ENCODE peak calls at places on chromosomes 2 and 18, in six cellular contexts. One of them, this sample, is unnamed.

GRCh38 chr18:46067431-46068007 is 4.5 kb downstream of the PSTPIP2 start:
- DNase-seq in uterus: no peak
- DNase-seq in left kidney: no peak
- DNase-seq in putamen: no peak
- DNase-seq in ELR: peak; percentile 18
- DNase-seq in spleen: no peak
- DNase-seq in this sample: no peak

GRCh38 chr18:79870369-79871025 is 72.8 kb downstream of the KCNG2 start:
- DNase-seq in uterus: no peak
- DNase-seq in left kidney: no peak
- DNase-seq in putamen: no peak
- DNase-seq in ELR: no peak
- DNase-seq in spleen: peak; percentile 53
- DNase-seq in this sample: no peak

GRCh38 chr18:9755603-9756002 is 47.5 kb downstream of the RAB31 start:
- DNase-seq in uterus: no peak
- DNase-seq in left kidney: no peak
- DNase-seq in putamen: no peak
- DNase-seq in ELR: no peak
- DNase-seq in spleen: no peak
- DNase-seq in this sample: no peak

GRCh38 chr2:8475349-8476045 is 206.4 kb upstream of the ID2 start:
- DNase-seq in uterus: no peak
- DNase-seq in left kidney: peak; percentile 64
- DNase-seq in putamen: no peak
- DNase-seq in ELR: no peak
- DNase-seq in spleen: no peak
- DNase-seq in this sample: no peak

GRCh38 chr18:10230072-10230471 is 224.4 kb upstream of the APCDD1 start:
- DNase-seq in uterus: no peak
- DNase-seq in left kidney: no peak
- DNase-seq in putamen: no peak
- DNase-seq in ELR: peak; percentile 85
- DNase-seq in spleen: no peak
- DNase-seq in this sample: no peak

GRCh38 chr2:203983064-203983715 is 46.6 kb downstream of the ICOS start:
- DNase-seq in uterus: no peak
- DNase-seq in left kidney: no peak
- DNase-seq in putamen: no peak
- DNase-seq in ELR: no peak
- DNase-seq in spleen: no peak
- DNase-seq in this sample: no peak

GRCh38 chr2:232085826-232086425 is 124.4 kb downstream of the DIS3L2 start:
- DNase-seq in uterus: no peak
- DNase-seq in left kidney: no peak
- DNase-seq in putamen: no peak
- DNase-seq in ELR: peak; percentile 10
- DNase-seq in spleen: no peak
- DNase-seq in this sample: no peak

GRCh38 chr2:43937269-43937820 is 58.4 kb downstream of the LRPPRC start:
- DNase-seq in uterus: no peak
- DNase-seq in left kidney: no peak
- DNase-seq in putamen: no peak
- DNase-seq in ELR: no peak
- DNase-seq in spleen: no peak
- DNase-seq in this sample: no peak

GRCh38 chr2:240170354-240170735 is 29.9 kb upstream of the OTOS start:
- DNase-seq in uterus: no peak
- DNase-seq in left kidney: peak; percentile 83
- DNase-seq in putamen: no peak
- DNase-seq in ELR: no peak
- DNase-seq in spleen: peak; percentile 37
- DNase-seq in this sample: no peak